ENCODE peak calls at places on chromosomes 12 and 14, in seven cellular contexts. K is ovary, A is PC-3, I is OCI-LY7, M is RWPE1, C is fibroblast of lung, D is mammary epithelial cell. S is an unnamed sample.

GRCh38 chr12:131831021-131831571 is 2.9 kb downstream of the MMP17 start:
- DNase-seq in K (peak), A (peak), I (no peak), M (no peak), C (peak), D (peak), S (no peak)

GRCh38 chr12:1830401-1830845 is 10.1 kb downstream of the LRTM2 start:
- DNase-seq in K (no peak), A (no peak), I (no peak), M (no peak), C (no peak), D (no peak), S (no peak)

GRCh38 chr12:70619471-70620152 is 17.6 kb downstream of the PTPRB start:
- DNase-seq in K (no peak), A (peak), I (no peak), M (no peak), C (peak), D (no peak), S (no peak)

GRCh38 chr14:93787465-93788306 is 599 bp downstream of the PRIMA1 start:
- DNase-seq in K (peak), A (no peak), I (no peak), M (no peak), C (no peak), D (no peak), S (peak)

GRCh38 chr12:128570191-128571065 is 253.3 kb downstream of the SLC15A4 start:
- DNase-seq in K (no peak), A (no peak), I (no peak), M (no peak), C (no peak), D (no peak), S (no peak)

GRCh38 chr12:22121224-22121623 is 75.2 kb downstream of the CMAS start:
- DNase-seq in K (no peak), A (peak), I (peak), M (no peak), C (no peak), D (no peak), S (peak)

GRCh38 chr12:62767946-62768345 is 167.0 kb downstream of the PPM1H start:
- DNase-seq in K (no peak), A (no peak), I (no peak), M (no peak), C (no peak), D (peak), S (no peak)

GRCh38 chr12:122790393-122791075 is 16.2 kb downstream of the CCDC62 start:
- DNase-seq in K (no peak), A (no peak), I (no peak), M (no peak), C (no peak), D (peak), S (peak)

GRCh38 chr14:21589317-21589716 is 9.4 kb upstream of the OR10G3 start:
- DNase-seq in K (no peak), A (no peak), I (no peak), M (no peak), C (no peak), D (peak), S (no peak)

GRCh38 chr12:104673294-104674062 is 216.7 kb downstream of the CHST11 start:
- DNase-seq in K (no peak), A (no peak), I (no peak), M (no peak), C (peak), D (no peak), S (no peak)

GRCh38 chr12:112133418-112133817 is 8.1 kb downstream of the TRAFD1 start:
- DNase-seq in K (no peak), A (no peak), I (no peak), M (no peak), C (no peak), D (no peak), S (no peak)

GRCh38 chr12:113056631-113057488 is at the start of gene DTX1:
- DNase-seq in K (peak), A (no peak), I (peak), M (no peak), C (no peak), D (no peak), S (peak)

GRCh38 chr14:38257500-38257899 is 1.6 kb upstream of the CLEC14A start:
- DNase-seq in K (no peak), A (peak), I (no peak), M (no peak), C (no peak), D (no peak), S (no peak)

GRCh38 chr12:125346361-125346760 is 281.1 kb downstream of the AACS start:
- DNase-seq in K (no peak), A (peak), I (peak), M (no peak), C (no peak), D (no peak), S (peak)

GRCh38 chr12:95880895-95881294 is 22.1 kb downstream of the SNRPF start:
- DNase-seq in K (no peak), A (no peak), I (no peak), M (no peak), C (no peak), D (peak), S (no peak)

GRCh38 chr12:57011438-57012424 is 4.6 kb downstream of the TAC3 start:
- DNase-seq in K (no peak), A (no peak), I (no peak), M (no peak), C (no peak), D (no peak), S (no peak)

GRCh38 chr12:80565276-80565675 is 121.2 kb downstream of the PTPRQ start:
- DNase-seq in K (no peak), A (no peak), I (peak), M (no peak), C (peak), D (peak), S (no peak)

GRCh38 chr12:42963993-42964392 is 374.4 kb upstream of the PRICKLE1 start:
- DNase-seq in K (no peak), A (peak), I (no peak), M (no peak), C (no peak), D (no peak), S (no peak)

GRCh38 chr14:60686865-60687264 is 37.3 kb downstream of the SIX4 start:
- DNase-seq in K (no peak), A (no peak), I (no peak), M (no peak), C (no peak), D (peak), S (no peak)

GRCh38 chr12:98983647-98984046 is 338.6 kb downstream of the APAF1 start:
- DNase-seq in K (no peak), A (no peak), I (no peak), M (no peak), C (peak), D (peak), S (no peak)

GRCh38 chr14:61385002-61385685 is 63.8 kb downstream of the PRKCH start:
- DNase-seq in K (no peak), A (no peak), I (no peak), M (no peak), C (no peak), D (no peak), S (no peak)

GRCh38 chr12:85182699-85183098 is 97.3 kb upstream of the ALX1 start:
- DNase-seq in K (no peak), A (no peak), I (no peak), M (no peak), C (no peak), D (no peak), S (peak)

GRCh38 chr12:91851741-91852477 is 293.7 kb downstream of the BTG1 start:
- DNase-seq in K (no peak), A (no peak), I (no peak), M (no peak), C (no peak), D (no peak), S (no peak)

GRCh38 chr14:103067231-103067954 is 10.0 kb upstream of the CDC42BPB start:
- DNase-seq in K (no peak), A (peak), I (no peak), M (peak), C (peak), D (peak), S (no peak)

GRCh38 chr12:127293507-127294310 is 973.3 kb upstream of the TMEM132C start:
- DNase-seq in K (no peak), A (peak), I (peak), M (peak), C (peak), D (peak), S (peak)

GRCh38 chr12:122124370-122124769 is 45.8 kb downstream of the MLXIP start:
- DNase-seq in K (no peak), A (no peak), I (no peak), M (no peak), C (no peak), D (no peak), S (no peak)

GRCh38 chr14:90698379-90698869 is 117.8 kb downstream of the TTC7B start:
- DNase-seq in K (peak), A (no peak), I (no peak), M (no peak), C (peak), D (no peak), S (no peak)

GRCh38 chr12:56258068-56258819 is at the start of gene ANKRD52:
- DNase-seq in K (peak), A (peak), I (peak), M (peak), C (peak), D (peak), S (peak)

GRCh38 chr12:110120878-110121277 is 3.3 kb upstream of the IFT81 start:
- DNase-seq in K (no peak), A (no peak), I (no peak), M (no peak), C (no peak), D (no peak), S (no peak)

GRCh38 chr12:80598004-80598606 is 109.3 kb upstream of the MYF6 start:
- DNase-seq in K (no peak), A (peak), I (peak), M (peak), C (peak), D (peak), S (peak)

GRCh38 chr12:67879937-67880336 is 109.3 kb upstream of the IFNG-AS1 start:
- DNase-seq in K (no peak), A (no peak), I (no peak), M (no peak), C (no peak), D (no peak), S (no peak)

GRCh38 chr14:35897616-35898111 is 71.5 kb downstream of the BRMS1L start:
- DNase-seq in K (no peak), A (peak), I (no peak), M (no peak), C (no peak), D (no peak), S (peak)

GRCh38 chr14:33871394-33871793 is 79.5 kb downstream of the EGLN3 start:
- DNase-seq in K (no peak), A (no peak), I (no peak), M (no peak), C (no peak), D (no peak), S (peak)

GRCh38 chr12:94039914-94040313 is 108.5 kb upstream of the PLXNC1 start:
- DNase-seq in K (no peak), A (no peak), I (no peak), M (no peak), C (peak), D (no peak), S (no peak)

GRCh38 chr12:62434504-62435336 is 31.9 kb upstream of the MON2 start:
- DNase-seq in K (no peak), A (peak), I (no peak), M (peak), C (no peak), D (no peak), S (no peak)

GRCh38 chr12:27162229-27162537 is 79.8 kb upstream of the C12orf71 start:
- DNase-seq in K (no peak), A (peak), I (no peak), M (no peak), C (no peak), D (no peak), S (no peak)

GRCh38 chr12:58541300-58541690 is 379.0 kb downstream of the LRIG3 start:
- DNase-seq in K (no peak), A (no peak), I (no peak), M (no peak), C (no peak), D (no peak), S (peak)

GRCh38 chr14:75837151-75837787 is 144.5 kb downstream of the TGFB3 start:
- DNase-seq in K (no peak), A (peak), I (no peak), M (no peak), C (peak), D (peak), S (no peak)

GRCh38 chr12:27333311-27334009 is 824 bp downstream of the BMAL2 start:
- DNase-seq in K (peak), A (peak), I (no peak), M (peak), C (no peak), D (peak), S (peak)

GRCh38 chr12:96153131-96153724 is 40.9 kb upstream of the ELK3 start:
- DNase-seq in K (no peak), A (no peak), I (no peak), M (no peak), C (no peak), D (no peak), S (peak)

GRCh38 chr14:23568600-23569310 is 1.2 kb upstream of the AP1G2 start:
- DNase-seq in K (peak), A (peak), I (peak), M (no peak), C (no peak), D (no peak), S (peak)
- TF ChIP-seq CTCF in K (no peak), A (peak), I (peak), M (no peak), C (no peak), D (peak), S (peak)

DNA sequence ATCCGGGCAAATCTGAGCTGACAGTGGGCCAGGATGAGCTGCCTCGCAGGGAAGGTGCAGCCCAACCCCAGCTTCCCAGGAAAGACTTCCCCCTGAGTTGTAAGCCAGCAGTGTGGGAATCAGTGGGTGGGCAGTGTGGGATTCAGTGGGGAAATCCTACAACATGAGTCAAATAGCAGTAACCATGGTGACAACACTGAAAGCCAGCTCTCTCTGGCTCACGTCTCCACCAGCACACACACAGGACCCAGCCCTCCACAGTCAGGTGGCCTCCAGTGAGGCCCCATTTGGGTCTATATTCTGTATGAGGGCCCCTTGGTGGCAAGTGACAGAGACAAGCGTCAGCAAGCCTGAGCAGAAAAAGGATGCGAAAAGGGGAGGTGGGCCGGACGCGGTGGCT is 6.0 kb upstream of the LGALS3 start:
- DNase-seq in K (peak), A (peak), I (no peak), M (no peak), C (peak), D (peak), S (no peak)
- H3K27ac ChIP-seq in K (peak), A (peak), I (no peak), M (peak), C (peak), D (no peak), S (no peak)

DNA sequence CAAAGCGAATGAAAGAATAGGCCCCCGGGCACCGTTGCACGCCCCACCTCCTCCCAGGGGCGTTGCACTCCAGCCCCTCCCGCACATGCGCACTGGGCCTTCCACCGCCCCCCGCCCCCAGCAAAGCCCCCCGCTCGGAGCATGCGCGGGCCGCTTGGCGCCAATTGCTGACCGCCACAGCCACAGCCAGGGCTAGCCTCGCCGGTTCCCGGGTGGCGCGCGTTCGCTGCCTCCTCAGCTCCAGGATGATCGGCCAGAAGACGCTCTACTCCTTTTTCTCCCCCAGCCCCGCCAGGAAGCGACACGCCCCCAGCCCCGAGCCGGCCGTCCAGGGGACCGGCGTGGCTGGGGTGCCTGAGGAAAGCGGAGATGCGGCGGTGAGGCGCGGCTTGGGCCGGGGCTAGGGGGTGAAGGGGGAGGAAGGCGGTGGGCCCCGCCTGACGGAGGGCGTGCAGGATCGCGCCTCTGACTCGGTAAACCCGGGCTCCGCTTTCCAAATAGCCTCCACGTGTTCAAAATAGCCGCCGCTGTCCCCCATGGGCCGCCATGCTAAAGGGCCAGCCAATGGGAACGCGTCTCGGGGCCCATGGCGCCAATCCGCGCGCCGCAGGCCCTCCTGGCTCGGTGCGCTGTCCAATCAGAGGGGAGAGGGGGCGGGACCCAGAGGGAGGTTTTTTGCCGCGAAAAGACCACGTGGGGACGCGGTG is at the start of gene UNG:
- DNase-seq in K (peak), A (peak), I (peak), M (peak), C (peak), D (peak), S (peak)
- TF ChIP-seq CTCF in K (no peak), A (no peak), I (no peak), M (no peak), C (no peak), D (no peak), S (no peak)

DNA sequence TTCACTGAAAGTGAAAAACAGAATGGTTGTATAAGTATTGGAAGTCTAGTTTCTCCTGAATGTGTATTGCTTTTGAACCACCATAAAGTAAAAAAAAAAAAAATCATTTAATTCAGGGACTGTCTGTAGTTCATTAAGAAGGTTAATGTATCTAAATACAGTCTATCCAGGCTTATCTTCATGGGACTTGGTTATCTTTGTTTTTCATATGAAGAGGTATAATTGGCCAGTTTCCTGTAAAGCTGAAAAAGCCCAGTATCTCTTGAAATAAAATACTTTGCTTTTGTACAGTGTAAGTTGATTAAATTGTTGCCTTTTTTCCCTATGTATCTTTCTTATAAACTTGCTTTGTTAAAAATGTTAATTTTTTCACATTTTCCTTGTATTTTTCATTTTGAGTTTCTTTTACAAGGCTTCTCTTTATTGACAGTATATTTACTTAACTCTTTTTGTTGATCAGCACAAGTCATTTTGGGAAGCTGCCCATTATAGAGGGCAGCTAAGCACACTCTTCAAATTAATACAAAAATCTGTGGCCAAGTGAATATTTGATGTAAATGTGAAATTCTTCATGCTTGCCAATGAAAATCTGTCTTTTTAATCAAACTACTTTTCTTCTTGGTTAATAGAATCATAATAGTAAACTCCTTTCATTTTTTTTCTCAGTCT is 156.0 kb downstream of the TMTC3 start:
- DNase-seq in K (no peak), A (peak), I (no peak), M (no peak), C (no peak), D (no peak), S (no peak)
- H3K27ac ChIP-seq in K (no peak), A (peak), I (no peak), M (no peak), C (peak), D (peak), S (no peak)

GRCh38 chr12:114638790-114639435 is 45.1 kb downstream of the TBX3 start:
- DNase-seq in K (no peak), A (no peak), I (no peak), M (no peak), C (no peak), D (no peak), S (peak)

GRCh38 chr12:114631242-114631641 is 52.7 kb downstream of the TBX3 start:
- DNase-seq in K (no peak), A (no peak), I (no peak), M (no peak), C (no peak), D (no peak), S (no peak)

GRCh38 chr12:114636723-114637480 is 47.1 kb downstream of the TBX3 start:
- DNase-seq in K (no peak), A (peak), I (no peak), M (peak), C (peak), D (peak), S (peak)
- TF ChIP-seq CTCF in K (no peak), A (peak), I (peak), M (peak), C (peak), D (peak), S (peak)

GRCh38 chr12:124327362-124328043 is 32.6 kb downstream of the RFLNA start:
- DNase-seq in K (no peak), A (no peak), I (no peak), M (no peak), C (no peak), D (no peak), S (no peak)

GRCh38 chr12:124326104-124326503 is 31.2 kb downstream of the RFLNA start:
- DNase-seq in K (no peak), A (no peak), I (no peak), M (no peak), C (no peak), D (no peak), S (peak)

GRCh38 chr12:124324803-124325705 is 30.2 kb downstream of the RFLNA start:
- DNase-seq in K (no peak), A (no peak), I (no peak), M (no peak), C (no peak), D (no peak), S (no peak)

GRCh38 chr12:124326899-124327298 is 32.0 kb downstream of the RFLNA start:
- DNase-seq in K (no peak), A (no peak), I (no peak), M (no peak), C (no peak), D (no peak), S (no peak)

DNA sequence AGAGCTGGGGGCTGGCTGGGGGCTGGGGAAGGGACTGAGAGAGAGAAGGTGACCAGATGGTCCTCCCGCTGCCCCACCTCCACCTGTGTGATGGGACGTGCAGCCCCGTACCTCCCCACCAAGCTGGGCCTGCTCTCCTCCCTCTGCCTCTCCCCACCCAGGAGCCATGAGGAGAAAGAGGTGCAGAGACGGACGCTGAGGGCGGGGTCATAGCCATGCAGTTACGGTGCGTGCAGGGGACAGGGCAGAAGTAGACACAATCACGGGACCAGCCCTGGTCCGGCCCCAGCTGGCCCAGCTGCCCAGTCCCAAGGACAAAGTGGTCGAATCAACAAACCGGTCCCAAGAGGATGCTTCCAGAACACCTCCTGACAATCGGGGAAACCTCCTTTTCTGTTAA is 33.2 kb downstream of the RFLNA start:
- DNase-seq in K (no peak), A (no peak), I (no peak), M (no peak), C (no peak), D (no peak), S (no peak)
- H3K27ac ChIP-seq in K (no peak), A (no peak), I (no peak), M (peak), C (no peak), D (no peak), S (no peak)

S was measured in GM23338.